ENCODE peak calls at places on chromosomes 13 and 19, in ten cellular contexts. U, C, D, V, P, H, W, T, J and M are unnamed samples.

GRCh38 chr19:47699360-47699917 is 13.8 kb upstream of the EHD2 start:
- DNase-seq in V (peak), T (peak), U (no peak), W (no peak), D (no peak), H (peak), C (no peak), P (peak), J (peak), M (peak)

GRCh38 chr19:11451327-11451941 is 16.0 kb downstream of the PRKCSH start:
- DNase-seq in P (no peak), V (no peak), H (no peak), D (no peak), W (no peak), C (no peak), U (no peak), T (no peak), J (no peak), M (no peak)

GRCh38 chr13:95707442-95708389 is 30.8 kb downstream of the DNAJC3 start:
- DNase-seq in P (no peak), V (no peak), J (no peak), D (no peak), W (no peak), U (no peak), C (no peak), H (no peak), T (no peak), M (no peak)

GRCh38 chr13:30676672-30677071 is 58.7 kb upstream of the ALOX5AP start:
- DNase-seq in V (no peak), C (no peak), H (no peak), T (no peak), W (no peak), D (no peak), U (no peak), J (no peak), P (no peak), M (no peak)

GRCh38 chr13:33797622-33798021 is 20.3 kb upstream of the RFC3 start:
- DNase-seq in C (no peak), H (no peak), J (no peak), V (no peak), T (no peak), W (no peak), P (no peak), D (no peak), U (no peak), M (no peak)

GRCh38 chr13:113774177-113775107 is 15.4 kb downstream of the TMEM255B start:
- DNase-seq in T (no peak), U (no peak), H (no peak), C (no peak), D (no peak), J (no peak), V (no peak), W (no peak), P (peak), M (no peak)

GRCh38 chr19:38162094-38162493 is 61.9 kb downstream of the DPF1 start:
- DNase-seq in P (no peak), J (no peak), D (no peak), C (no peak), V (no peak), T (no peak), W (no peak), U (no peak), H (no peak), M (no peak)

GRCh38 chr13:96229356-96229755 is 139.4 kb downstream of the HS6ST3 start:
- DNase-seq in V (no peak), J (no peak), U (no peak), H (no peak), D (no peak), C (no peak), T (peak), W (no peak), P (no peak), M (no peak)

GRCh38 chr13:61202042-61202441 is 213.6 kb downstream of the PCDH20 start:
- DNase-seq in C (no peak), D (no peak), P (no peak), V (no peak), T (no peak), H (no peak), W (no peak), J (no peak), U (no peak), M (no peak)

GRCh38 chr19:4139614-4140236 is 13.7 kb upstream of the CREB3L3 start:
- DNase-seq in T (peak), V (peak), U (peak), H (peak), W (peak), J (peak), D (peak), P (peak), C (no peak), M (peak)

GRCh38 chr13:99605417-99606321 is 104.4 kb downstream of the TM9SF2 start:
- DNase-seq in J (peak), V (peak), P (peak), W (peak), H (peak), U (peak), D (peak), C (no peak), T (peak), M (peak)

GRCh38 chr19:44891016-44891882 is at the start of gene TOMM40:
- DNase-seq in D (no peak), T (peak), V (peak), J (no peak), C (no peak), W (peak), U (no peak), H (no peak), P (peak), M (no peak)

GRCh38 chr13:90800082-90800746 is 547.3 kb upstream of the MIR17HG start:
- DNase-seq in T (no peak), W (peak), H (no peak), C (no peak), P (no peak), V (peak), J (peak), U (peak), D (peak), M (no peak)

GRCh38 chr13:20369886-20370361 is 137.8 kb upstream of the GJB6 start:
- DNase-seq in W (no peak), V (no peak), J (no peak), P (no peak), D (no peak), H (no peak), T (no peak), C (no peak), U (no peak), M (no peak)

GRCh38 chr13:27839809-27840467 is 47.7 kb downstream of the GSX1 start:
- DNase-seq in H (no peak), U (no peak), D (no peak), W (no peak), T (no peak), V (no peak), C (no peak), P (peak), J (no peak), M (no peak)

GRCh38 chr19:5828661-5829566 is 10.6 kb downstream of the FUT6 start:
- DNase-seq in W (peak), D (peak), U (no peak), H (peak), T (peak), C (peak), P (no peak), J (no peak), V (peak), M (no peak)